ENCODE peak calls at places on chromosome 20, in eight cellular contexts. L, U, Q, B, W, Y, P and O are unnamed samples.
A peak's percentile ranks its signal among the peaks of the same experiment; 100 is the strongest.

GRCh38 chr20:51386586-51386985 is 155.9 kb downstream of the NFATC2 start:
- DNase-seq in U (no peak), W (no peak), B (no peak), P (no peak), Y (no peak), Q (no peak), L (no peak), O (no peak)

GRCh38 chr20:10490706-10491105 is 55.6 kb downstream of the SLX4IP start:
- DNase-seq in Y (no peak), W (peak; percentile 83), P (no peak), U (no peak), B (no peak), Q (no peak), L (no peak), O (no peak)

GRCh38 chr20:58042626-58043025 is 185.8 kb downstream of the ANKRD60 start:
- DNase-seq in P (no peak), W (no peak), U (no peak), Y (no peak), Q (no peak), L (no peak), B (no peak), O (no peak)

GRCh38 chr20:53321596-53321995 is 272.0 kb downstream of the ZNF217 start:
- DNase-seq in Q (no peak), U (no peak), W (no peak), L (no peak), B (no peak), Y (no peak), P (no peak), O (no peak)

GRCh38 chr20:32252189-32252588 is 25.3 kb upstream of the KIF3B start:
- DNase-seq in Q (peak; percentile 81), B (no peak), P (no peak), U (peak; percentile 70), L (no peak), Y (no peak), W (no peak), O (no peak)

GRCh38 chr20:23002276-23002675 is 32.8 kb upstream of the SSTR4 start:
- DNase-seq in B (no peak), W (no peak), U (no peak), L (no peak), Y (no peak), Q (no peak), P (no peak), O (no peak)

GRCh38 chr20:63628246-63628975 is 1.5 kb upstream of the GMEB2 start:
- DNase-seq in L (peak; percentile 80), Q (peak; percentile 51), P (peak; percentile 64), Y (peak; percentile 70), B (peak; percentile 51), W (peak; percentile 80), U (peak; percentile 59), O (no peak)

GRCh38 chr20:11569163-11569562 is 348.5 kb upstream of the BTBD3 start:
- DNase-seq in L (no peak), Y (no peak), P (no peak), U (no peak), Q (no peak), B (no peak), W (peak; percentile 78), O (no peak)

GRCh38 chr20:36273414-36274247 is 32.5 kb upstream of the DLGAP4 start:
- DNase-seq in Q (no peak), U (no peak), Y (no peak), P (peak; percentile 48), B (no peak), L (no peak), W (no peak), O (no peak)

GRCh38 chr20:41095110-41095969 is 42.0 kb upstream of the PLCG1 start:
- DNase-seq in Y (peak; percentile 66), L (peak; percentile 47), Q (peak; percentile 30), P (peak; percentile 77), U (peak; percentile 27), B (peak; percentile 58), W (peak; percentile 42), O (peak; percentile 27)

GRCh38 chr20:25067102-25067987 is 9.4 kb upstream of the ACSS1 start:
- DNase-seq in B (no peak), Q (no peak), P (no peak), Y (no peak), U (no peak), W (no peak), L (no peak), O (no peak)

GRCh38 chr20:63568986-63569949 is 4.8 kb downstream of the HELZ2 start:
- DNase-seq in P (no peak), L (no peak), W (no peak), Y (no peak), U (no peak), B (no peak), Q (no peak), O (no peak)

GRCh38 chr20:24102749-24103148 is 114.2 kb upstream of the GGTLC1 start:
- DNase-seq in W (no peak), Q (no peak), U (no peak), P (no peak), B (no peak), Y (no peak), L (no peak), O (no peak)